ENCODE peak calls at places on chromosome 3, in four cellular contexts. One of them, this sample, is unnamed.

GRCh38 chr3:58299839-58300516 is 6.1 kb upstream of the RPP14 start:
- DNase-seq in astrocyte: no peak
- DNase-seq in H9: no peak
- DNase-seq in PC-9: peak; percentile 39
- DNase-seq in this sample: no peak

GRCh38 chr3:79032686-79033318 is 735.0 kb downstream of the ROBO1 start:
- DNase-seq in astrocyte: peak; percentile 35
- DNase-seq in H9: no peak
- DNase-seq in PC-9: no peak
- DNase-seq in this sample: no peak

GRCh38 chr3:13173186-13173585 is 100.0 kb upstream of the IQSEC1 start:
- DNase-seq in astrocyte: no peak
- DNase-seq in H9: no peak
- DNase-seq in PC-9: no peak
- DNase-seq in this sample: no peak

GRCh38 chr3:24086597-24087369 is 141.7 kb downstream of the NR1D2 start:
- DNase-seq in astrocyte: peak; percentile 10
- DNase-seq in H9: no peak
- DNase-seq in PC-9: no peak
- DNase-seq in this sample: no peak

GRCh38 chr3:184505479-184505878 is 56.1 kb upstream of the EPHB3 start:
- DNase-seq in astrocyte: no peak
- DNase-seq in H9: no peak
- DNase-seq in PC-9: no peak
- DNase-seq in this sample: no peak

GRCh38 chr3:79906106-79906505 is 138.3 kb upstream of the ROBO1 start:
- DNase-seq in astrocyte: peak; percentile 2
- DNase-seq in H9: no peak
- DNase-seq in PC-9: no peak
- DNase-seq in this sample: no peak

GRCh38 chr3:195162033-195162669 is 108.8 kb downstream of the XXYLT1 start:
- DNase-seq in astrocyte: no peak
- DNase-seq in H9: no peak
- DNase-seq in PC-9: no peak
- DNase-seq in this sample: no peak

GRCh38 chr3:195876297-195877031 is 31.9 kb downstream of the TNK2 start:
- DNase-seq in astrocyte: no peak
- DNase-seq in H9: no peak
- DNase-seq in PC-9: peak; percentile 96
- DNase-seq in this sample: peak; percentile 78

GRCh38 chr3:194134231-194134756 is 1.7 kb upstream of the HES1 start:
- DNase-seq in astrocyte: peak; percentile 77
- DNase-seq in H9: no peak
- DNase-seq in PC-9: peak; percentile 95
- DNase-seq in this sample: no peak

GRCh38 chr3:45180051-45180450 is 33.9 kb upstream of the CDCP1 start:
- DNase-seq in astrocyte: peak; percentile 62
- DNase-seq in H9: no peak
- DNase-seq in PC-9: no peak
- DNase-seq in this sample: no peak

GRCh38 chr3:195270350-195271115 is 426 bp downstream of the XXYLT1 start:
- DNase-seq in astrocyte: peak; percentile 64
- DNase-seq in H9: peak; percentile 76
- DNase-seq in PC-9: peak; percentile 59
- DNase-seq in this sample: peak; percentile 26

GRCh38 chr3:31307131-31307785 is 225.5 kb upstream of the STT3B start:
- DNase-seq in astrocyte: peak; percentile 27
- DNase-seq in H9: no peak
- DNase-seq in PC-9: no peak
- DNase-seq in this sample: no peak

GRCh38 chr3:115788921-115789470 is 165.7 kb downstream of the GAP43 start:
- DNase-seq in astrocyte: peak; percentile 100
- DNase-seq in H9: no peak
- DNase-seq in PC-9: peak; percentile 91
- DNase-seq in this sample: peak; percentile 57

GRCh38 chr3:150251654-150252053 is 156.4 kb upstream of the TSC22D2 start:
- DNase-seq in astrocyte: peak; percentile 88
- DNase-seq in H9: no peak
- DNase-seq in PC-9: no peak
- DNase-seq in this sample: no peak

GRCh38 chr3:55322649-55323048 is 164.5 kb downstream of the WNT5A start:
- DNase-seq in astrocyte: peak; percentile 58
- DNase-seq in H9: no peak
- DNase-seq in PC-9: no peak
- DNase-seq in this sample: no peak

GRCh38 chr3:144670560-144670959 is 698.9 kb downstream of the DIPK2A start:
- DNase-seq in astrocyte: no peak
- DNase-seq in H9: no peak
- DNase-seq in PC-9: no peak
- DNase-seq in this sample: no peak

GRCh38 chr3:188284455-188285212 is 130.7 kb downstream of the LPP start:
- DNase-seq in astrocyte: no peak
- DNase-seq in H9: no peak
- DNase-seq in PC-9: no peak
- DNase-seq in this sample: no peak

GRCh38 chr3:140499114-140499757 is 178.6 kb upstream of the TRIM42 start:
- DNase-seq in astrocyte: no peak
- DNase-seq in H9: no peak
- DNase-seq in PC-9: no peak
- DNase-seq in this sample: no peak

GRCh38 chr3:129607391-129608068 is 1.1 kb upstream of the PLXND1 start:
- DNase-seq in astrocyte: no peak
- DNase-seq in H9: no peak
- DNase-seq in PC-9: no peak
- DNase-seq in this sample: no peak

GRCh38 chr3:189132125-189132744 is 39.5 kb upstream of the TPRG1 start:
- DNase-seq in astrocyte: peak; percentile 92
- DNase-seq in H9: no peak
- DNase-seq in PC-9: peak; percentile 78
- DNase-seq in this sample: peak; percentile 93

GRCh38 chr3:196517919-196518318 is 2.8 kb upstream of the SMCO1 start:
- DNase-seq in astrocyte: no peak
- DNase-seq in H9: peak; percentile 53
- DNase-seq in PC-9: peak; percentile 61
- DNase-seq in this sample: no peak

GRCh38 chr3:173774275-173774674 is 376.7 kb downstream of the NLGN1 start:
- DNase-seq in astrocyte: no peak
- DNase-seq in H9: no peak
- DNase-seq in PC-9: no peak
- DNase-seq in this sample: no peak

GRCh38 chr3:108416111-108416869 is 94.1 kb downstream of the MYH15 start:
- DNase-seq in astrocyte: peak; percentile 22
- DNase-seq in H9: no peak
- DNase-seq in PC-9: no peak
- DNase-seq in this sample: no peak

GRCh38 chr3:193944161-193944884 is 191.6 kb upstream of the HES1 start:
- DNase-seq in astrocyte: no peak
- DNase-seq in H9: peak; percentile 47
- DNase-seq in PC-9: no peak
- DNase-seq in this sample: no peak

GRCh38 chr3:50256978-50257890 is 11.7 kb upstream of the SEMA3B start:
- DNase-seq in astrocyte: no peak
- DNase-seq in H9: peak; percentile 74
- DNase-seq in PC-9: no peak
- DNase-seq in this sample: no peak

GRCh38 chr3:72185549-72186484 is 400.9 kb upstream of the PROK2 start:
- DNase-seq in astrocyte: peak; percentile 88
- DNase-seq in H9: no peak
- DNase-seq in PC-9: no peak
- DNase-seq in this sample: no peak

GRCh38 chr3:31530039-31530983 is 2.4 kb upstream of the STT3B start:
- DNase-seq in astrocyte: no peak
- DNase-seq in H9: no peak
- DNase-seq in PC-9: no peak
- DNase-seq in this sample: no peak

GRCh38 chr3:160381470-160381869 is 17.6 kb downstream of the IFT80 start:
- DNase-seq in astrocyte: peak; percentile 58
- DNase-seq in H9: no peak
- DNase-seq in PC-9: no peak
- DNase-seq in this sample: no peak

GRCh38 chr3:127261925-127262324 is 25.9 kb downstream of the PRR20G start:
- DNase-seq in astrocyte: no peak
- DNase-seq in H9: no peak
- DNase-seq in PC-9: no peak
- DNase-seq in this sample: no peak

GRCh38 chr3:129519896-129520440 is 8.5 kb upstream of the RHO start:
- DNase-seq in astrocyte: no peak
- DNase-seq in H9: no peak
- DNase-seq in PC-9: no peak
- DNase-seq in this sample: no peak

GRCh38 chr3:64093825-64094712 is 70.8 kb upstream of the PSMD6 start:
- DNase-seq in astrocyte: no peak
- DNase-seq in H9: no peak
- DNase-seq in PC-9: peak; percentile 42
- DNase-seq in this sample: no peak

GRCh38 chr3:177624523-177625495 is 427.5 kb upstream of the TBL1XR1 start:
- DNase-seq in astrocyte: no peak
- DNase-seq in H9: no peak
- DNase-seq in PC-9: no peak
- DNase-seq in this sample: no peak

GRCh38 chr3:72888546-72889309 is 882 bp downstream of the GXYLT2 start:
- DNase-seq in astrocyte: peak; percentile 39
- DNase-seq in H9: peak; percentile 32
- DNase-seq in PC-9: no peak
- DNase-seq in this sample: no peak

GRCh38 chr3:195098741-195099525 is 172.0 kb downstream of the XXYLT1 start:
- DNase-seq in astrocyte: no peak
- DNase-seq in H9: no peak
- DNase-seq in PC-9: no peak
- DNase-seq in this sample: no peak

GRCh38 chr3:76505202-76505875 is 534.6 kb upstream of the ROBO2 start:
- DNase-seq in astrocyte: peak; percentile 2
- DNase-seq in H9: no peak
- DNase-seq in PC-9: no peak
- DNase-seq in this sample: no peak

GRCh38 chr3:108914774-108915641 is 38.7 kb downstream of the GUCA1C start:
- DNase-seq in astrocyte: peak; percentile 41
- DNase-seq in H9: peak; percentile 79
- DNase-seq in PC-9: peak; percentile 61
- DNase-seq in this sample: peak; percentile 69

GRCh38 chr3:66797916-66798560 is 200.1 kb upstream of the KBTBD8 start:
- DNase-seq in astrocyte: peak; percentile 53
- DNase-seq in H9: peak; percentile 83
- DNase-seq in PC-9: no peak
- DNase-seq in this sample: no peak

GRCh38 chr3:193593666-193594025 is 638 bp downstream of the OPA1 start:
- DNase-seq in astrocyte: peak; percentile 34
- DNase-seq in H9: no peak
- DNase-seq in PC-9: no peak
- DNase-seq in this sample: no peak

GRCh38 chr3:53149699-53150098 is 11.3 kb upstream of the PRKCD start:
- DNase-seq in astrocyte: no peak
- DNase-seq in H9: no peak
- DNase-seq in PC-9: no peak
- DNase-seq in this sample: no peak

GRCh38 chr3:193572426-193572908 is 17.8 kb upstream of the ATP13A4 start:
- DNase-seq in astrocyte: peak; percentile 34
- DNase-seq in H9: peak; percentile 72
- DNase-seq in PC-9: peak; percentile 69
- DNase-seq in this sample: peak; percentile 65

GRCh38 chr3:99850608-99851007 is 32.9 kb downstream of the CMSS1 start:
- DNase-seq in astrocyte: no peak
- DNase-seq in H9: no peak
- DNase-seq in PC-9: no peak
- DNase-seq in this sample: no peak

GRCh38 chr3:99848433-99848832 is 30.8 kb downstream of the CMSS1 start:
- DNase-seq in astrocyte: no peak
- DNase-seq in H9: no peak
- DNase-seq in PC-9: no peak
- DNase-seq in this sample: no peak

GRCh38 chr3:99854899-99855298 is 37.2 kb downstream of the CMSS1 start:
- DNase-seq in astrocyte: no peak
- DNase-seq in H9: no peak
- DNase-seq in PC-9: no peak
- DNase-seq in this sample: no peak

GRCh38 chr3:99852851-99853250 is 35.2 kb downstream of the CMSS1 start:
- DNase-seq in astrocyte: no peak
- DNase-seq in H9: no peak
- DNase-seq in PC-9: no peak
- DNase-seq in this sample: no peak

GRCh38 chr3:99851955-99852354 is 34.3 kb downstream of the CMSS1 start:
- DNase-seq in astrocyte: no peak
- DNase-seq in H9: no peak
- DNase-seq in PC-9: no peak
- DNase-seq in this sample: no peak
- H3K79me2 ChIP-seq in astrocyte: peaks cover 93% of the 10 kb centered on the region
- H3K79me2 ChIP-seq in H9: peaks cover 5% of the 10 kb centered on the region
- H3K79me2 ChIP-seq in PC-9: peaks cover 44% of the 10 kb centered on the region
- H3K79me2 ChIP-seq in this sample: peaks cover 51% of the 10 kb centered on the region

GRCh38 chr3:101509811-101510210 is 3.2 kb downstream of the SENP7 start:
- DNase-seq in astrocyte: no peak
- DNase-seq in H9: no peak
- DNase-seq in PC-9: peak; percentile 46
- DNase-seq in this sample: no peak
- H3K79me2 ChIP-seq in astrocyte: peaks cover 39% of the 10 kb centered on the region
- H3K79me2 ChIP-seq in H9: no peaks in the 10 kb centered on the region
- H3K79me2 ChIP-seq in PC-9: peaks cover 6% of the 10 kb centered on the region
- H3K79me2 ChIP-seq in this sample: no peaks in the 10 kb centered on the region

DNA sequence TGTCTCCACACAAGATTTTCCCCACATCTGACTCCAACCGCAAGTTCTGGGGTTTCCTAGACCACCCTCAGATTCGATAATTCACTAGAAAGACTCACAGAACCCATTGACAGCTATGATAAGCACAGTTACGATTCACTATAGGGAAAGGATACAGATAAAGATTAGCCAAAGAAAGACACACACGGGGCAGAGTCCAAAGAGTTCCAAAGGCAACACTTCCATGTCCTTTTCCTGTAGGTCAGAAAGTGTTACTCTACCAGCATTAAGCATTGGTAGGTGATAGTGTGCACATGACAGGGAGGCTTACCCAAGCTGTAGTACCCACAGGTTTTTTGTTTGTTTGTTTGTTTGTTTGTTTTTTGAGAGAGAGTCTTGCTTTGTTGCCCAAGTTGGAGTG is 48.1 kb downstream of the PHLDB2 start:
- DNase-seq in astrocyte: no peak
- DNase-seq in H9: no peak
- DNase-seq in PC-9: no peak
- DNase-seq in this sample: no peak
- H3K79me2 ChIP-seq in astrocyte: peaks cover 83% of the 10 kb centered on the region
- H3K79me2 ChIP-seq in H9: no peaks in the 10 kb centered on the region
- H3K79me2 ChIP-seq in PC-9: peaks cover 70% of the 10 kb centered on the region
- H3K79me2 ChIP-seq in this sample: peaks cover 97% of the 10 kb centered on the region

DNA sequence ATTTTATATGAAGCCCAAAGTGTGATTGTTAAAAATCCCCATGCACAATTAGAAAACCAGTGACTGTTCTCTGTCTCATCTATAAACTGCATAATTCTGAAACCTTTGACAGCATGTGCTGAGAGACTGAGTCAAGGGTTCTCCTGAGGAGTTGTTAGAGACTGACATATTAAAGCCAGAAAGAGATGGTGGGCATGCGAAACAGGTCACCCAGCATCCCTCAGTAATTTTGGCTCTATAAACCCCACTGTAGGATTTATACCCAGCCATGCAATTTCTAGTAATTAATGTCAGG is 3.6 kb downstream of the VGLL3 start:
- DNase-seq in astrocyte: no peak
- DNase-seq in H9: no peak
- DNase-seq in PC-9: no peak
- DNase-seq in this sample: no peak
- H3K79me2 ChIP-seq in astrocyte: peaks cover 87% of the 10 kb centered on the region
- H3K79me2 ChIP-seq in H9: no peaks in the 10 kb centered on the region
- H3K79me2 ChIP-seq in PC-9: no peaks in the 10 kb centered on the region
- H3K79me2 ChIP-seq in this sample: no peaks in the 10 kb centered on the region

GRCh38 chr3:134525293-134525692 is 39.4 kb downstream of the CEP63 start:
- DNase-seq in astrocyte: no peak
- DNase-seq in H9: no peak
- DNase-seq in PC-9: no peak
- DNase-seq in this sample: no peak
- H3K79me2 ChIP-seq in astrocyte: peaks cover 16% of the 10 kb centered on the region
- H3K79me2 ChIP-seq in H9: no peaks in the 10 kb centered on the region
- H3K79me2 ChIP-seq in PC-9: peaks cover 3% of the 10 kb centered on the region
- H3K79me2 ChIP-seq in this sample: no peaks in the 10 kb centered on the region

This sample was measured in HCT116.